ENCODE peak calls at places on chromosomes 1 and 21, in six cellular contexts. F is cardiac fibroblast, C is progenitor cell of endocrine pancreas, B is A549, P is GM13977, E is AG09319. X is an unnamed sample.

GRCh38 chr1:6998267-6998666 is 213.0 kb downstream of the CAMTA1 start:
- DNase-seq in F (no peak), C (no peak), B (peak), P (no peak), E (no peak), X (no peak)

GRCh38 chr1:87295720-87296119 is 33.0 kb upstream of the LMO4 start:
- DNase-seq in F (no peak), C (no peak), B (no peak), P (no peak), E (no peak), X (no peak)

GRCh38 chr1:30323841-30324240 is 399.5 kb downstream of the MATN1 start:
- DNase-seq in F (no peak), C (no peak), B (no peak), P (no peak), E (no peak), X (no peak)

GRCh38 chr1:160811147-160811546 is 15.2 kb downstream of the LY9 start:
- DNase-seq in F (no peak), C (no peak), B (no peak), P (no peak), E (no peak), X (no peak)

GRCh38 chr1:98839840-98840239 is 164.8 kb downstream of the PLPPR5 start:
- DNase-seq in F (no peak), C (no peak), B (no peak), P (no peak), E (no peak), X (no peak)

GRCh38 chr1:179228783-179229213 is 679 bp downstream of the ABL2 start:
- DNase-seq in F (no peak), C (peak), B (peak), P (no peak), E (no peak), X (peak)

GRCh38 chr1:43536864-43537358 is 6.2 kb downstream of the PTPRF start:
- DNase-seq in F (no peak), C (no peak), B (no peak), P (no peak), E (no peak), X (no peak)

GRCh38 chr1:107536266-107536665 is 395.4 kb downstream of the NTNG1 start:
- DNase-seq in F (no peak), C (no peak), B (no peak), P (no peak), E (no peak), X (no peak)

GRCh38 chr1:246930830-246931548 is 759 bp downstream of the AHCTF1 start:
- DNase-seq in F (peak), C (peak), B (peak), P (peak), E (peak), X (peak)

GRCh38 chr1:174209347-174210187 is 50.2 kb downstream of the RABGAP1L start:
- DNase-seq in F (no peak), C (no peak), B (no peak), P (no peak), E (no peak), X (no peak)

GRCh38 chr1:228317891-228318810 is 88.5 kb downstream of the TRIM11 start:
- DNase-seq in F (no peak), C (no peak), B (no peak), P (no peak), E (no peak), X (no peak)

GRCh38 chr1:24386241-24386640 is 27.3 kb downstream of the STPG1 start:
- DNase-seq in F (no peak), C (no peak), B (no peak), P (no peak), E (no peak), X (no peak)

GRCh38 chr1:226987179-226987536 is 47.1 kb downstream of the COQ8A start:
- DNase-seq in F (no peak), C (no peak), B (no peak), P (no peak), E (no peak), X (no peak)

GRCh38 chr1:26705788-26706237 is 10.0 kb downstream of the ARID1A start:
- DNase-seq in F (peak), C (no peak), B (peak), P (no peak), E (peak), X (no peak)

GRCh38 chr1:15252547-15252835 is 5.5 kb downstream of the FHAD1 start:
- DNase-seq in F (no peak), C (no peak), B (no peak), P (no peak), E (no peak), X (no peak)

GRCh38 chr1:155113450-155113985 is 14.2 kb upstream of the EFNA1 start:
- DNase-seq in F (no peak), C (no peak), B (no peak), P (no peak), E (no peak), X (no peak)

GRCh38 chr21:41475714-41476405 is 32.1 kb downstream of the TMPRSS2 start:
- DNase-seq in F (no peak), C (no peak), B (no peak), P (no peak), E (no peak), X (no peak)

GRCh38 chr21:29943885-29944284 is 4.1 kb upstream of the GRIK1 start:
- DNase-seq in F (no peak), C (no peak), B (no peak), P (no peak), E (no peak), X (no peak)

GRCh38 chr1:99531578-99532570 is 114.0 kb upstream of the PALMD start:
- DNase-seq in F (no peak), C (no peak), B (no peak), P (no peak), E (no peak), X (no peak)

GRCh38 chr1:160801836-160802580 is 6.0 kb downstream of the LY9 start:
- DNase-seq in F (no peak), C (no peak), B (no peak), P (no peak), E (no peak), X (no peak)

GRCh38 chr1:179164494-179164893 is 65.0 kb downstream of the ABL2 start:
- DNase-seq in F (peak), C (no peak), B (peak), P (no peak), E (no peak), X (no peak)

GRCh38 chr1:94382163-94382562 is 36.0 kb upstream of the ABCD3 start:
- DNase-seq in F (no peak), C (no peak), B (no peak), P (no peak), E (no peak), X (no peak)

GRCh38 chr1:213702703-213703102 is 285.1 kb upstream of the PROX1 start:
- DNase-seq in F (no peak), C (no peak), B (no peak), P (no peak), E (no peak), X (no peak)

GRCh38 chr1:3030663-3031381 is 9.6 kb downstream of the ACTRT2 start:
- DNase-seq in F (no peak), C (no peak), B (no peak), P (no peak), E (no peak), X (no peak)

GRCh38 chr1:94025383-94026340 is 95.3 kb downstream of the ABCA4 start:
- DNase-seq in F (peak), C (no peak), B (peak), P (peak), E (no peak), X (peak)

GRCh38 chr1:27556435-27556780 is 47.5 kb downstream of the AHDC1 start:
- DNase-seq in F (no peak), C (no peak), B (no peak), P (no peak), E (no peak), X (no peak)

GRCh38 chr1:228770779-228771223 is 35.5 kb downstream of the RHOU start:
- DNase-seq in F (no peak), C (no peak), B (no peak), P (no peak), E (no peak), X (no peak)

GRCh38 chr1:36367798-36368197 is 17.9 kb downstream of the STK40 start:
- DNase-seq in F (no peak), C (no peak), B (no peak), P (no peak), E (no peak), X (no peak)

GRCh38 chr1:8006037-8006963 is 19.8 kb downstream of the ERRFI1 start:
- DNase-seq in F (no peak), C (no peak), B (peak), P (no peak), E (no peak), X (no peak)

GRCh38 chr1:56666112-56666608 is 21.0 kb downstream of the PRKAA2 start:
- DNase-seq in F (no peak), C (no peak), B (no peak), P (no peak), E (no peak), X (no peak)

GRCh38 chr1:44545961-44546360 is 128.3 kb downstream of the TMEM53 start:
- DNase-seq in F (no peak), C (no peak), B (no peak), P (no peak), E (no peak), X (no peak)

GRCh38 chr1:223700388-223700918 is 11.9 kb upstream of the CAPN2 start:
- DNase-seq in F (peak), C (no peak), B (peak), P (no peak), E (no peak), X (no peak)

GRCh38 chr1:201877877-201878339 is 10.8 kb upstream of the SHISA4 start:
- DNase-seq in F (peak), C (no peak), B (peak), P (peak), E (no peak), X (no peak)

GRCh38 chr1:236759252-236759859 is 35.7 kb upstream of the MTR start:
- DNase-seq in F (peak), C (no peak), B (peak), P (peak), E (peak), X (peak)

GRCh38 chr1:175390081-175390481 is 197.5 kb upstream of the KIAA0040 start:
- DNase-seq in F (no peak), C (no peak), B (no peak), P (no peak), E (no peak), X (no peak)

GRCh38 chr1:9350011-9350907 is 57.6 kb downstream of the SPSB1 start:
- DNase-seq in F (peak), C (no peak), B (no peak), P (no peak), E (no peak), X (no peak)

GRCh38 chr21:45208627-45208951 is 79.1 kb downstream of the POFUT2 start:
- DNase-seq in F (no peak), C (no peak), B (no peak), P (no peak), E (no peak), X (no peak)

GRCh38 chr1:179958359-179958758 is 3.7 kb downstream of the CEP350 start:
- DNase-seq in F (no peak), C (no peak), B (no peak), P (no peak), E (no peak), X (no peak)

GRCh38 chr1:171219751-171220385 is 28.4 kb upstream of the FMO1 start:
- DNase-seq in F (peak), C (no peak), B (no peak), P (no peak), E (peak), X (no peak)

GRCh38 chr1:38084113-38084512 is 37.5 kb upstream of the POU3F1 start:
- DNase-seq in F (no peak), C (no peak), B (no peak), P (no peak), E (no peak), X (no peak)
- TF ChIP-seq CTCF in F (no peak), C (no peak), B (no peak), P (no peak), E (no peak), X (no peak)

GRCh38 chr1:206738370-206739366 is 31.9 kb upstream of the IL19 start:
- DNase-seq in F (peak), C (no peak), B (peak), P (peak), E (no peak), X (no peak)
- TF ChIP-seq CTCF in F (peak), C (peak), B (peak), P (peak), E (peak), X (peak)

GRCh38 chr1:41423511-41424191 is 60.8 kb downstream of the EDN2 start:
- DNase-seq in F (no peak), C (no peak), B (no peak), P (no peak), E (no peak), X (no peak)
- TF ChIP-seq CTCF in F (peak), C (peak), B (no peak), P (peak), E (no peak), X (peak)

GRCh38 chr1:191831572-191831971 is 326.7 kb upstream of the RGS18 start:
- DNase-seq in F (peak), C (no peak), B (peak), P (no peak), E (no peak), X (no peak)
- TF ChIP-seq CTCF in F (no peak), C (no peak), B (no peak), P (no peak), E (no peak), X (no peak)

DNA sequence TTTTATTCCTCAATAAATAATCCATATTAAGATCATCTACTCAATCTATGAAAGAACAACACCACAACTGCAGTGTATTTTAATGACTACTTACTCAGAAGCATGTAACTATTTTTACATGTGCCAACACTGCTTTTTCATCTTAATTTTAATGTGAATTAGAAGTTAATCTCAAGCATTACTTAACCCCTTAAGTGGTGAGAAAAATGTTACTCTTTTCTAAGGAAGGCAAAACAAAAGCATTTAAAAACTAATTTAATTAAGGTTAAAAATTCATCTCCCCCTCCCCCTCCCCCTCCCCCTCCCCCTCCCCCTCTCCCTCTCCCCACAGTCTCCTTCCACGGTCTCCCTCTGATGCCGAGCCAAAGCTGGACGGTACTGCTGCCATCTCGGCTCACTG is 27.4 kb upstream of the HP1BP3 start:
- DNase-seq in F (no peak), C (no peak), B (no peak), P (no peak), E (no peak), X (no peak)
- TF ChIP-seq CTCF in F (no peak), C (no peak), B (no peak), P (no peak), E (no peak), X (no peak)

GRCh38 chr1:151909167-151910149 is at the start of gene THEM4:
- DNase-seq in F (peak), C (peak), B (peak), P (peak), E (peak), X (peak)
- TF ChIP-seq CTCF in F (no peak), C (peak), B (peak), P (peak), E (no peak), X (peak)

GRCh38 chr1:117308406-117308916 is 58.8 kb upstream of the MAN1A2 start:
- DNase-seq in F (no peak), C (no peak), B (no peak), P (no peak), E (no peak), X (no peak)

GRCh38 chr1:117318011-117318410 is 49.2 kb upstream of the MAN1A2 start:
- DNase-seq in F (no peak), C (no peak), B (no peak), P (no peak), E (no peak), X (no peak)

GRCh38 chr1:117318456-117318855 is 48.8 kb upstream of the MAN1A2 start:
- DNase-seq in F (no peak), C (no peak), B (no peak), P (no peak), E (no peak), X (no peak)

GRCh38 chr1:117312453-117313138 is 54.7 kb upstream of the MAN1A2 start:
- DNase-seq in F (peak), C (no peak), B (peak), P (peak), E (peak), X (no peak)

GRCh38 chr1:117313555-117313954 is 53.7 kb upstream of the MAN1A2 start:
- DNase-seq in F (no peak), C (no peak), B (no peak), P (no peak), E (no peak), X (no peak)
- TF ChIP-seq CTCF in F (no peak), C (no peak), B (no peak), P (no peak), E (no peak), X (no peak)

X was measured in neural crest cell.